ENCODE peak calls at places on chromosomes 6 and 20, in five cellular contexts. P, B, I, R and M are unnamed samples.

GRCh38 chr20:32497589-32498224 is 87.4 kb downstream of the NOL4L start:
- DNase-seq in P (no peak), B (peak; percentile 76), I (no peak), R (no peak), M (no peak)

GRCh38 chr6:150207931-150208570 is 65.2 kb downstream of the PPP1R14C start:
- DNase-seq in P (no peak), B (no peak), I (peak; percentile 30), R (no peak), M (no peak)

GRCh38 chr6:146891615-146892265 is 293.0 kb downstream of the ADGB start:
- DNase-seq in P (no peak), B (no peak), I (peak; percentile 63), R (no peak), M (no peak)

GRCh38 chr6:37007340-37008043 is 2.0 kb downstream of the FGD2 start:
- DNase-seq in P (peak; percentile 20), B (peak; percentile 57), I (no peak), R (no peak), M (no peak)

GRCh38 chr6:13351271-13351670 is 22.9 kb upstream of the TBC1D7 start:
- DNase-seq in P (no peak), B (peak; percentile 59), I (no peak), R (no peak), M (no peak)

GRCh38 chr6:159842035-159842434 is 42.0 kb downstream of the PNLDC1 start:
- DNase-seq in P (no peak), B (no peak), I (peak; percentile 22), R (peak; percentile 48), M (no peak)

GRCh38 chr20:21615617-21616080 is 89.8 kb upstream of the PAX1 start:
- DNase-seq in P (peak; percentile 59), B (peak; percentile 91), I (peak; percentile 45), R (peak; percentile 70), M (peak; percentile 61)

GRCh38 chr6:106181664-106182418 is 95.7 kb downstream of the PRDM1 start:
- DNase-seq in P (no peak), B (no peak), I (peak; percentile 87), R (no peak), M (no peak)

GRCh38 chr6:140601409-140601808 is 1227.0 kb upstream of the CITED2 start:
- DNase-seq in P (no peak), B (no peak), I (peak; percentile 8), R (no peak), M (no peak)

GRCh38 chr6:155656024-155656423 is 200.4 kb upstream of the NOX3 start:
- DNase-seq in P (no peak), B (no peak), I (no peak), R (no peak), M (no peak)

GRCh38 chr20:35648836-35649235 is 15.9 kb downstream of the CPNE1 start:
- DNase-seq in P (no peak), B (no peak), I (peak; percentile 19), R (no peak), M (no peak)

GRCh38 chr6:20318851-20319387 is 82.8 kb upstream of the E2F3 start:
- DNase-seq in P (no peak), B (no peak), I (no peak), R (no peak), M (no peak)

GRCh38 chr6:100678027-100678426 is 203.1 kb downstream of the ASCC3 start:
- DNase-seq in P (no peak), B (no peak), I (peak; percentile 23), R (no peak), M (no peak)

GRCh38 chr6:43070028-43070632 is 6.0 kb upstream of the PTK7 start:
- DNase-seq in P (no peak), B (peak; percentile 71), I (peak; percentile 78), R (peak; percentile 80), M (peak; percentile 45)

GRCh38 chr6:53263915-53264314 is 84.8 kb downstream of the ELOVL5 start:
- DNase-seq in P (no peak), B (no peak), I (peak; percentile 76), R (peak; percentile 15), M (no peak)

DNA sequence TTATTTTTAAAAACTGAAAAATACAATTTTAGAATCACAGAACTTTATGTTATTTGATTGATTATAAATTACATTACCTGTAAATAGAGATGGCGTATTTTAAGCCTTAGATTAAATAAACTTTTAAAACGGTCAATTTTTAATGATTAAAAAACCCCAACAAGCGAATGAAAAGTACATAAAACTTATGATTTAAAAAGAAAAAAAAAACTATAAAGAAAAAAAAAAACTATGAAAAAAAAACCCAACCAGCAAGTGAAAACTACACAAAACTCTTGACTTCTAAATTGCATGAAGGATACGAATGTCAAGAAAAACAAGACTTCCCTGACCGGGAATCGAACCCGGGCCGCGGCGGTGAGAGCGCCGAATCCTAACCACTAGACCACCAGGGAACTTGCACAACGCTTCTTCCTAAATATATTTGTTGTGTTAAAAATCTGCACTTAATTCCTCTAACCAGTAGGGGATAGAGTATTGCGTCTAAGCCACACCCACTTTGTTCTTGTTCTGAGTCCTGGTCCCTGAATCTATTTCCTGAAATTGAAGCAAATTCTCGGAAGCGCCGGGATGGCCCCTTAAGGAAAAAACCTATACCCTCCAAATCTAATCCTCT is 10.7 kb upstream of the NCOA7 start:
- DNase-seq in P (peak; percentile 93), B (peak; percentile 93), I (peak; percentile 94), R (peak; percentile 86), M (peak; percentile 88)
- TF ChIP-seq CTCF in P (peak; percentile 76), B (peak; percentile 48), I (no peak), R (peak; percentile 22), M (no peak)

DNA sequence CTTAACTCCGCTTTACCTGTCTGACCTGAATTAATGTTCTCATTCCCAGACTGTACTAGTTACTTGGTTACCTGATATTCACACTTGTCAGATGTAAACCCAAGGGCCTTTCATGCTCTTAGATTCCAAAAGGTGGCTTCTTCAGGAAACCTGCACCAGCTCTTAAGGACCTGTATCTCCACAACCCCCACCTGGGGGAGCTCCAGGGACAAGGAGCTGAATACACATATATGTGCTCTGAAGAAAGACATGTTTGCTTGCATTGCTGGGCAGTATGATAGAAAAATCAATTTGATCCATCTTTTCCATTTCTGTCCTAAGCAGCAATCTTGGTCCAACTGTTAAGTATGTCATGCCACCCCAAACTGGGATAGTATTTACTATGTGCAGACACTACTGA is 64.8 kb upstream of the POU3F2 start:
- DNase-seq in P (no peak), B (peak; percentile 72), I (peak; percentile 11), R (no peak), M (peak; percentile 44)
- TF ChIP-seq CTCF in P (no peak), B (peak; percentile 74), I (peak; percentile 9), R (peak; percentile 61), M (no peak)

DNA sequence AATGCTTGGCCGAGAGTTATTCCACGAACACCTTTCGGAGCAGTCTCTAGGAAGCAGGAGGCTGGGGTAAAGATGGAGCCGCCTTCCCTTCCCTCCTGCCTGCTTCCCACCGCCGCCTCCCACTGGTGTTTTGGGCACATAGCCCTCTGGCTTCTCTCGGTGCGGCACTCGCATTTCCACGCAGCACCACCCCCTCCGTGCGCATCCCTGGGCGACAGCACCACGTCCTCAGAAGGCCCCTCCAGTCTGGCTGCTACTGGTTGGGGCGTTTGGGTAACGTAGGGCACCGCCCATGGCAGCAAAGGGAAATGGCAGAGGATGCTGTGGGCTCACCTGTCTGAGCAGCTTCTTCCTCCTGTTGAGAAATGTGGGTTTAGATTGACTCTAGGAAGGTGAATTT is 2.4 kb downstream of the COL20A1 start:
- DNase-seq in P (no peak), B (peak; percentile 56), I (no peak), R (no peak), M (no peak)
- TF ChIP-seq CTCF in P (no peak), B (no peak), I (no peak), R (peak; percentile 27), M (no peak)

GRCh38 chr6:164006459-164006858 is 591.9 kb downstream of the QKI start:
- DNase-seq in P (no peak), B (no peak), I (no peak), R (no peak), M (no peak)
- TF ChIP-seq CTCF in P (no peak), B (no peak), I (no peak), R (no peak), M (no peak)

GRCh38 chr6:137954253-137954652 is 87.2 kb downstream of the TNFAIP3 start:
- DNase-seq in P (no peak), B (no peak), I (no peak), R (no peak), M (no peak)

GRCh38 chr6:137950581-137950980 is 83.5 kb downstream of the TNFAIP3 start:
- DNase-seq in P (no peak), B (no peak), I (no peak), R (no peak), M (no peak)

GRCh38 chr6:137951064-137951597 is 84.1 kb downstream of the TNFAIP3 start:
- DNase-seq in P (no peak), B (no peak), I (no peak), R (no peak), M (no peak)

GRCh38 chr6:137952247-137952646 is 85.2 kb downstream of the TNFAIP3 start:
- DNase-seq in P (no peak), B (no peak), I (no peak), R (no peak), M (no peak)

GRCh38 chr6:137949686-137950390 is 82.8 kb downstream of the TNFAIP3 start:
- DNase-seq in P (no peak), B (no peak), I (no peak), R (no peak), M (no peak)
- TF ChIP-seq CTCF in P (no peak), B (no peak), I (no peak), R (no peak), M (no peak)

GRCh38 chr6:76351275-76351674 is 278.8 kb upstream of the IMPG1 start:
- DNase-seq in P (no peak), B (peak; percentile 51), I (no peak), R (no peak), M (no peak)
- TF ChIP-seq CTCF in P (no peak), B (peak; percentile 74), I (no peak), R (peak; percentile 43), M (no peak)

DNA sequence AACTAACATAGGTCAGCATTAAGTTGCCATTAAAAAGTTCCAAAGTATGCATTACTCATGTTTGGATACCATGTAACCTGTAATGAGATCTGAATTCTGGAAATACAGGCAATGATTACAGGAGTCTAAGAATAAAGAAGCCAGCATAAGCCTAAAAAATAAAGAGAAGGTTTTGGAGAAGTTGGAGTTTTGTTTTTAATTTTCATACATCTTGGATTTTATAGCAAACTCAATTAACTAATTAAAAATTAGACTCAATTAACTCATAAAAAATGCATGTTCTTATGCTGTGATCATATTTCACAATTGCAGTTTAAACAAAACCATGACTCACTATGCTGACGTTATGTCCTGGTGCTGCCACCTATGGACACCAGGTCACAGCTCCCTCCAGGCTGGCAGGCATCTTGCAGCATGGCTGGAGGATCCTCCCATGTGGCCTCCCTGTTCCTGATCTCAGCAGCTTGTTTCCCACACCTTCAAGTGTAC is 648.8 kb upstream of the AGPAT4 start:
- DNase-seq in P (peak; percentile 35), B (peak; percentile 82), I (peak; percentile 83), R (peak; percentile 69), M (peak; percentile 48)
- TF ChIP-seq CTCF in P (peak; percentile 34), B (peak; percentile 77), I (peak; percentile 51), R (no peak), M (no peak)

GRCh38 chr6:6218246-6219085 is 102.0 kb downstream of the F13A1 start:
- DNase-seq in P (no peak), B (peak; percentile 57), I (peak; percentile 75), R (no peak), M (no peak)

GRCh38 chr6:6217838-6218237 is 102.6 kb downstream of the F13A1 start:
- DNase-seq in P (no peak), B (peak; percentile 49), I (no peak), R (no peak), M (no peak)

GRCh38 chr6:6219716-6220115 is 100.7 kb downstream of the F13A1 start:
- DNase-seq in P (no peak), B (no peak), I (no peak), R (no peak), M (no peak)

GRCh38 chr6:6221829-6222535 is 98.5 kb downstream of the F13A1 start:
- DNase-seq in P (no peak), B (peak; percentile 89), I (no peak), R (peak; percentile 17), M (peak; percentile 23)

GRCh38 chr6:6220718-6221117 is 99.7 kb downstream of the F13A1 start:
- DNase-seq in P (no peak), B (no peak), I (peak; percentile 8), R (no peak), M (no peak)
- TF ChIP-seq CTCF in P (no peak), B (peak; percentile 70), I (peak; percentile 36), R (peak; percentile 39), M (peak; percentile 13)